ENCODE peak calls at places on chromosomes 13 and 19, in six cellular contexts. J is breast epithelium, G is suprapubic skin, F is RWPE1, P is neural progenitor cell, N is stomach. H is an unnamed sample.

GRCh38 chr19:1112254-1113208 is 8.7 kb downstream of the GPX4 start:
- DNase-seq in J (peak), N (peak), G (peak), F (no peak), P (peak), H (peak)

GRCh38 chr13:99987180-99988047 is 5.8 kb downstream of the ZIC2 start:
- DNase-seq in F (no peak), G (no peak), J (no peak), P (peak), N (no peak), H (peak)

GRCh38 chr19:1315470-1316166 is 29.9 kb downstream of the EFNA2 start:
- DNase-seq in P (peak), N (peak), G (no peak), J (no peak), F (peak), H (peak)

GRCh38 chr13:27131202-27131623 is 40.4 kb downstream of the USP12 start:
- DNase-seq in G (no peak), P (no peak), N (no peak), F (peak), J (no peak), H (no peak)

GRCh38 chr19:6212403-6213265 is 67.1 kb downstream of the MLLT1 start:
- DNase-seq in P (no peak), F (no peak), J (no peak), N (no peak), G (peak), H (no peak)

GRCh38 chr13:26561636-26562537 is 4.4 kb downstream of the WASF3 start:
- DNase-seq in G (no peak), F (no peak), J (no peak), N (no peak), P (peak), H (no peak)

GRCh38 chr13:72745260-72745659 is 17.5 kb downstream of the BORA start:
- DNase-seq in P (no peak), N (no peak), F (no peak), J (no peak), G (no peak), H (no peak)

GRCh38 chr19:46288896-46289588 is 7.8 kb upstream of the HIF3A start:
- DNase-seq in F (peak), G (no peak), N (no peak), J (no peak), P (no peak), H (no peak)

GRCh38 chr13:93146584-93147292 is 79.9 kb upstream of the GPC6 start:
- DNase-seq in F (no peak), G (no peak), N (no peak), P (no peak), J (no peak), H (no peak)

GRCh38 chr13:92307752-92308151 is 909.3 kb downstream of the GPC5 start:
- DNase-seq in N (no peak), F (no peak), J (no peak), P (no peak), G (no peak), H (no peak)

GRCh38 chr19:46213156-46213555 is 16.4 kb upstream of the IGFL1 start:
- DNase-seq in N (no peak), G (no peak), F (no peak), J (no peak), P (no peak), H (no peak)

GRCh38 chr19:46254776-46255175 is 25.2 kb downstream of the IGFL1 start:
- DNase-seq in F (peak), N (no peak), G (no peak), P (no peak), J (no peak), H (no peak)

GRCh38 chr19:35562336-35562735 is 1.1 kb downstream of the ATP4A start:
- DNase-seq in P (no peak), F (no peak), G (no peak), N (no peak), J (no peak), H (no peak)

GRCh38 chr13:48028066-48028465 is 9.5 kb upstream of the NUDT15 start:
- DNase-seq in N (no peak), J (no peak), F (peak), P (no peak), G (no peak), H (no peak)

GRCh38 chr13:34430294-34430693 is 511.8 kb upstream of the NBEA start:
- DNase-seq in N (no peak), P (no peak), G (no peak), F (no peak), J (no peak), H (no peak)

GRCh38 chr13:98222816-98223215 is 45.7 kb upstream of the RNF113B start:
- DNase-seq in G (no peak), P (no peak), J (no peak), F (no peak), N (no peak), H (no peak)

GRCh38 chr19:14516746-14517438 is 1.3 kb downstream of the DNAJB1 start:
- DNase-seq in F (no peak), G (no peak), J (no peak), P (no peak), N (no peak), H (no peak)

GRCh38 chr13:85194482-85194881 is 604.7 kb downstream of the SLITRK6 start:
- DNase-seq in N (no peak), F (no peak), J (no peak), P (no peak), G (no peak), H (no peak)

GRCh38 chr13:96781141-96781540 is 213.1 kb downstream of the OXGR1 start:
- DNase-seq in F (no peak), G (no peak), P (no peak), J (no peak), N (no peak), H (no peak)

GRCh38 chr13:94239135-94239534 is 240.3 kb downstream of the DCT start:
- DNase-seq in F (no peak), J (no peak), P (no peak), N (no peak), G (no peak), H (no peak)

GRCh38 chr19:43809762-43810696 is 7.8 kb upstream of the LYPD5 start:
- DNase-seq in N (no peak), P (peak), G (no peak), J (no peak), F (peak), H (no peak)

GRCh38 chr13:74931698-74932433 is 550.1 kb downstream of the TBC1D4 start:
- DNase-seq in G (no peak), N (no peak), P (no peak), J (no peak), F (no peak), H (no peak)

GRCh38 chr13:110376120-110376519 is 69.0 kb downstream of the COL4A2 start:
- DNase-seq in J (no peak), F (no peak), N (no peak), P (no peak), G (no peak), H (no peak)

GRCh38 chr19:6007866-6008265 is 29.9 kb upstream of the RANBP3 start:
- DNase-seq in G (no peak), N (no peak), P (no peak), F (no peak), J (no peak), H (no peak)

GRCh38 chr19:45498411-45499195 is at the start of gene PPM1N:
- DNase-seq in J (no peak), P (peak), F (no peak), N (no peak), G (no peak), H (peak)

GRCh38 chr13:77019756-77020155 is 7.2 kb downstream of the FBXL3 start:
- DNase-seq in F (no peak), G (no peak), J (no peak), P (no peak), N (no peak), H (no peak)

GRCh38 chr19:4633140-4633967 is 6.0 kb upstream of the TNFAIP8L1 start:
- DNase-seq in J (no peak), N (peak), P (peak), F (peak), G (no peak), H (peak)

GRCh38 chr19:34806976-34807860 is 34.2 kb upstream of the ZNF599 start:
- DNase-seq in P (no peak), F (no peak), N (no peak), J (no peak), G (no peak), H (no peak)

GRCh38 chr19:36225219-36225892 is 10.4 kb downstream of the ZNF146 start:
- DNase-seq in N (no peak), F (no peak), P (no peak), G (no peak), J (no peak), H (no peak)

GRCh38 chr19:56746367-56746766 is 74.8 kb upstream of the ZNF835 start:
- DNase-seq in P (no peak), N (no peak), J (no peak), F (no peak), G (no peak), H (no peak)

GRCh38 chr13:21012211-21012610 is 49.2 kb downstream of the LATS2 start:
- DNase-seq in F (no peak), G (no peak), J (no peak), N (no peak), P (no peak), H (no peak)

GRCh38 chr13:112525306-112525945 is 62.5 kb downstream of the TUBGCP3 start:
- DNase-seq in G (no peak), J (no peak), F (no peak), N (no peak), P (no peak), H (no peak)

GRCh38 chr19:12788682-12789097 is 2.6 kb upstream of the JUNB start:
- DNase-seq in J (no peak), N (peak), F (peak), G (peak), P (peak), H (peak)

GRCh38 chr13:41199526-41199925 is 5.2 kb upstream of the KBTBD7 start:
- DNase-seq in G (no peak), F (no peak), P (no peak), N (no peak), J (no peak), H (no peak)

GRCh38 chr13:113650275-113650674 is 7.7 kb downstream of the ATP4B start:
- DNase-seq in P (no peak), F (no peak), N (peak), G (peak), J (peak), H (no peak)

GRCh38 chr13:35824825-35825224 is 306.4 kb downstream of the DCLK1 start:
- DNase-seq in N (no peak), F (no peak), G (no peak), P (no peak), J (no peak), H (no peak)

GRCh38 chr19:18636183-18636968 is 452 bp upstream of the KLHL26 start:
- DNase-seq in N (peak), P (peak), F (peak), J (peak), G (peak), H (peak)

GRCh38 chr19:18639706-18640105 is 2.9 kb downstream of the KLHL26 start:
- DNase-seq in G (no peak), P (no peak), N (no peak), J (no peak), F (no peak), H (no peak)

GRCh38 chr19:18635831-18636182 is 1.0 kb upstream of the KLHL26 start:
- DNase-seq in N (no peak), F (no peak), G (no peak), P (no peak), J (no peak), H (no peak)

GRCh38 chr19:18636969-18637629 is at the start of gene KLHL26:
- DNase-seq in J (no peak), F (no peak), P (no peak), N (no peak), G (no peak), H (no peak)

DNA sequence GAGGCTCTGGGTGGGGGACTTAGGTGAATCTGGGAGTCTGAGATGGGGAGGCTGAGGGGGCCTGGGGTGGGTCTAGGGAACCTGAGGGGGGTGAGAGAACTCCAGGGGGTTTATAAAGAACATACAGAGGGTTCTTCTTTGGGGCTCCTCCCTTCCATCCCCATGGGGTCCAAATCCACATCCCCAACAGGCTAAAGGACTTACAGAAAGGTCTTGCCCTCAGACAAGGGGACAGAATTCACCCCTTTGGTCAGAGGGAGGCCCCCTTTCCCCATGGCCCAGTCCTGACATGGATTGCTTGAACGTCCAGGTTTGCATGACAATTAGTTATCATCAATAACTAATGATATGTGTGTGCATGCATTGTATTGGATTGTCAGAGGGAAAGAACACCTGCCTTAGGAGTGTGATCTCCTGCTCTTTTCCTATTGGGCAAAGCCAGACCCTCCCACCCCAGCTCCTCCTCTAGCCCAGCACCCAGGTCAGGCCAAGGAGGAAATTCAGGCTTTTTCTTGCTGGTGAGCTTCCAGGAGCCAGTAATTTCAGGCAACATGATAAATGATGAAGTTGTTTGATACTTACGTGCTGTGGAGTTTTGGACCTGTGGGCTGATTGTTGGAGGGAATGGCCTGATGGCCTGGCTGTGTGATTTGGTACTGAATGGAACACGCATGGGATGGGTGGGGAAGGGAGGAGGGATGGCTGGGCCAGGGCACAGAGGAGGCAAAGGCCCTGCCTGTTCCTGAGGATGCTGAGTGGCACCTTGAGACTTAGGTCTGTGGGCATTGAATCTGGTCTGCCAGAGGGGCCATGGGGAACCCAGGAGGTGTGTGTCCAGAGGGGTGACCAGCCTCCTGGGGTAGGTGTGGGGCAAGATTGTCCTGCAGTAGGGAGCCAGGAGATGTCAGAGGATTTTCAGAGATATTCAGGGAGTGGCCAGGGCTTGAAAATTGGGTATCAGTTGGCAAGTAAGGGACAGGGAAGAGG is 1.1 kb downstream of the KLHL26 start:
- DNase-seq in F (peak), P (no peak), G (no peak), J (no peak), N (peak), H (no peak)
- TF ChIP-seq CTCF in F (no peak), P (no peak), G (no peak), J (no peak), N (no peak), H (no peak)

GRCh38 chr19:8116437-8117293 is 32.7 kb downstream of the FBN3 start:
- DNase-seq in P (no peak), J (no peak), F (peak), N (no peak), G (no peak), H (no peak)
- TF ChIP-seq CTCF in P (no peak), J (no peak), F (no peak), N (no peak), G (no peak), H (no peak)

GRCh38 chr19:40908981-40909380 is 26.9 kb upstream of the CYP2A7 start:
- DNase-seq in G (no peak), P (no peak), J (no peak), N (no peak), F (no peak), H (no peak)
- TF ChIP-seq CTCF in G (no peak), P (no peak), J (peak), N (no peak), F (no peak), H (no peak)

GRCh38 chr13:100989424-100989823 is 314.8 kb upstream of the TMTC4 start:
- DNase-seq in P (no peak), J (no peak), G (no peak), N (no peak), F (no peak), H (no peak)
- TF ChIP-seq CTCF in P (no peak), J (no peak), G (no peak), N (no peak), F (no peak), H (no peak)

DNA sequence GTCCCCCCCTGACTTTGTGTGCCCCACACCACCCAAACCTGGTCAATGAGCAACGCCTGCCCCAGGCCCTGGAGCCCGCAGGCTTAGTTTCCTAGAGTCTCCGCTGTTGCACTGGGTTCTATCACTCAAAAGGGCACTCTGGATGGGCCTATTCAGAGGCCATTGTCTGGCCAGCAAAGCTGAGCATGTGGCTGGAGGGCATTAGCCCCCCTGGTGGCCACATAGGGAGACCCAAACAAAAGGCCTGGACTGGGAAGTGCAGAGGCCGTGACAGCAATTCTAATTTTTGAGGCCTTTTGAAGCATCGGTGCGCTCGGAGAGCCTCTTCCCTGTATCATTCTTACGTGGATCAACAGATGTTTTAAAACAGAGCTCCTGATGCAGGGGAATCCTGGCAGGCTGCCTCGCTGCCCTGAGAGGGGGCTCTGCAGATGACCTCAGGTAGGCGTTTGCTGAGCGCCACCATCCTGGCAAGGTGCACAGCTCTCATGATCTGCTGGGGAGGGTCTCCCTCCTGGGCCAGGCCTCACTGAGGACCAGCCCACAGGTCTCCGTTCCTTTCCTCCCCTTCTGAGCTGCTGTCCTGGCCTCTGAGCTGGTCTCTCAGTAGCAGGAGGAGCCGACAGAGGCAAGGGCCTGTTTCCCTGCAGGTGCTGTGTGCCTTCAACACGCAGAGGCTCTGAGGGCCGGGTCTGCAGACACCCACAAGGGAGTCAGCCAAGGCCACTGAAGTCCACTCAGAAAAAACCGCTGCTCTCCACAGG is 190.5 kb downstream of the URI1 start:
- DNase-seq in N (no peak), F (no peak), J (no peak), G (no peak), P (peak), H (no peak)
- TF ChIP-seq CTCF in N (no peak), F (no peak), J (no peak), G (no peak), P (peak), H (peak)

DNA sequence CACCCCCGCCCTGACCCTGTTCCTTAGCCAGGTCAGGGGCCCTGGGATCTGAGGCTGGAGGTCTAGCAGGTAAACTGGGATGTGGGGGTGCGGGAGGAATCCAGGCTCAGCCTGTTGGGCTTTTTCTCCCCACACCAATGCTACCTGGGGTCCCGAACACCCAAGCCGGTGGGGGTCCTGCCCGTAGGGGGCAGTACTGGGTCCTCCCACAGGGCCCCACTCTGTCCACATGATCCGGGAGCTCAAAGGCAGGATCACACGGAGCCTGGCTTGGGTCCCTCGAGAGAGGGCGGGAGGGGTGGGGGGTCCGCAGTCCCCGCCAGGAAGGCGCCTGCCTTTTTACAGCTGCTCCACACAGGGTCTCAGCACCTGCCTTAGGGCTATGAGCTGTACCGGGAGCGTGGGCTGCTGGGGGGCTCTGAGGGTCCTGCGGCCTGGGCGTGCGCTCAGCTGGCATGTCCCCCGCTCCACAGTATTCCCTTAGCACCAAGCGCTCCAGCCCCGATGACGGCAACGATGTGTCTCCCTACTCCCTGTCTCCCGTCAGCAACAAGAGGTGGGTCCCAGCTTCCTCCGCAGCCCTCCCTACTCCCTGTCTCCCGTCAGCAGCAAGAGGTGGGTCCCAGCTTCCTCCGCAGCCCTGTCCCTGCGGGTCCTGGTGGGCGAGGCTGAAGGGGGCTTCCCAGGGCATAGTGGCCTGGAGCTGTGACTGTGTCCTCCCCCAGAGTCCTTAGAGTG is 12.3 kb upstream of the TEKTIP1 start:
- DNase-seq in F (no peak), J (no peak), P (no peak), N (no peak), G (peak), H (no peak)
- TF ChIP-seq CTCF in F (no peak), J (no peak), P (peak), N (no peak), G (no peak), H (peak)

H was measured in nephron progenitor cell.